ENCODE peak calls at places on chromosomes 5 and 9, in four cellular contexts. H, C, Q and B are unnamed samples.

GRCh38 chr5:18010053-18010452 is 375.8 kb downstream of the TAF11L14 start:
- DNase-seq in H (no peak), Q (no peak), C (no peak), B (no peak)

GRCh38 chr5:106171708-106172107 is 1499.0 kb downstream of the EFNA5 start:
- DNase-seq in H (no peak), Q (no peak), C (no peak), B (no peak)

GRCh38 chr9:88075966-88076285 is 62.3 kb downstream of the SPATA31C2 start:
- DNase-seq in Q (no peak), H (no peak), C (no peak), B (no peak)

GRCh38 chr5:151086905-151087360 is 6.1 kb upstream of the TNIP1 start:
- DNase-seq in C (no peak), Q (no peak), H (no peak), B (peak; percentile 54)

GRCh38 chr9:78695521-78695920 is 398.6 kb downstream of the PSAT1 start:
- DNase-seq in H (peak; percentile 37), Q (no peak), C (no peak), B (no peak)

GRCh38 chr9:71353723-71354122 is 232.3 kb upstream of the TRPM3 start:
- DNase-seq in H (no peak), C (no peak), Q (no peak), B (no peak)

GRCh38 chr5:58497956-58498942 is 7.0 kb downstream of the GAPT start:
- DNase-seq in C (no peak), H (peak; percentile 37), Q (no peak), B (no peak)

GRCh38 chr5:14806452-14806851 is 65.1 kb downstream of the ANKH start:
- DNase-seq in Q (peak; percentile 72), C (no peak), H (no peak), B (no peak)

GRCh38 chr5:158691576-158691975 is 408.1 kb downstream of the EBF1 start:
- DNase-seq in C (no peak), Q (no peak), H (no peak), B (no peak)

GRCh38 chr5:143551765-143552164 is 148.3 kb upstream of the NR3C1 start:
- DNase-seq in H (no peak), Q (no peak), C (no peak), B (no peak)

GRCh38 chr9:134590240-134591081 is 51.1 kb upstream of the COL5A1 start:
- DNase-seq in Q (no peak), C (peak; percentile 12), H (no peak), B (no peak)

GRCh38 chr9:121023064-121023463 is 27.0 kb downstream of the C5 start:
- DNase-seq in Q (no peak), H (peak; percentile 30), C (no peak), B (no peak)

GRCh38 chr9:111484564-111484878 is 338 bp upstream of the ECPAS start:
- DNase-seq in H (no peak), Q (no peak), C (no peak), B (no peak)

GRCh38 chr5:122972877-122973276 is 63.6 kb downstream of the PPIC start:
- DNase-seq in C (no peak), H (no peak), Q (no peak), B (no peak)

GRCh38 chr9:86341007-86341491 is 13.2 kb downstream of the TUT7 start:
- DNase-seq in C (no peak), H (no peak), Q (no peak), B (no peak)

GRCh38 chr5:102483736-102484135 is 15.1 kb downstream of the SLCO6A1 start:
- DNase-seq in Q (no peak), C (no peak), H (no peak), B (no peak)

GRCh38 chr5:31993182-31993961 is 180.7 kb downstream of the GOLPH3 start:
- DNase-seq in Q (no peak), H (no peak), C (no peak), B (no peak)

GRCh38 chr9:99445377-99445891 is 223.4 kb downstream of the SEC61B start:
- DNase-seq in Q (no peak), H (no peak), C (no peak), B (no peak)

GRCh38 chr5:126877011-126877410 is 100.1 kb downstream of the LMNB1 start:
- DNase-seq in H (no peak), C (no peak), Q (no peak), B (no peak)

GRCh38 chr9:16367605-16368424 is 502.7 kb downstream of the BNC2 start:
- DNase-seq in H (peak; percentile 17), Q (no peak), C (no peak), B (no peak)

GRCh38 chr5:43190755-43191603 is 1.0 kb upstream of the NIM1K start:
- DNase-seq in C (no peak), Q (no peak), H (no peak), B (no peak)

GRCh38 chr5:39760385-39761198 is 335.8 kb upstream of the DAB2 start:
- DNase-seq in H (no peak), C (peak; percentile 28), Q (no peak), B (no peak)

GRCh38 chr9:127053908-127054307 is 68.5 kb downstream of the ANGPTL2 start:
- DNase-seq in C (no peak), Q (no peak), H (no peak), B (no peak)

GRCh38 chr9:100602302-100602930 is 24.5 kb downstream of the CAVIN4 start:
- DNase-seq in Q (no peak), C (no peak), H (peak; percentile 60), B (no peak)

GRCh38 chr5:55897905-55898304 is 46.7 kb downstream of the IL31RA start:
- DNase-seq in C (peak; percentile 66), Q (no peak), H (no peak), B (no peak)

GRCh38 chr5:168291281-168291960 is at the start of gene WWC1:
- DNase-seq in Q (no peak), C (peak; percentile 84), H (peak; percentile 91), B (peak; percentile 80)

GRCh38 chr5:15446552-15446951 is 53.4 kb upstream of the FBXL7 start:
- DNase-seq in H (no peak), Q (no peak), C (no peak), B (no peak)

GRCh38 chr5:74141053-74141452 is 499.5 kb downstream of the ENC1 start:
- DNase-seq in C (no peak), H (no peak), Q (no peak), B (no peak)

GRCh38 chr5:72523960-72524582 is 16.9 kb upstream of the ZNF366 start:
- DNase-seq in Q (no peak), H (no peak), C (no peak), B (no peak)

GRCh38 chr9:137919095-137919465 is 41.5 kb downstream of the CACNA1B start:
- DNase-seq in Q (no peak), C (no peak), H (no peak), B (no peak)

GRCh38 chr9:85200726-85201402 is 531.3 kb downstream of the NTRK2 start:
- DNase-seq in C (peak; percentile 20), Q (no peak), H (no peak), B (no peak)

GRCh38 chr5:168174376-168174775 is 117.1 kb upstream of the WWC1 start:
- DNase-seq in C (no peak), Q (no peak), H (no peak), B (no peak)

GRCh38 chr5:6403416-6403815 is 25.1 kb upstream of the MED10 start:
- DNase-seq in Q (no peak), C (no peak), H (no peak), B (no peak)

GRCh38 chr5:6401410-6401809 is 23.1 kb upstream of the MED10 start:
- DNase-seq in H (no peak), C (no peak), Q (no peak), B (no peak)

GRCh38 chr5:6405591-6405990 is 27.2 kb upstream of the MED10 start:
- DNase-seq in H (no peak), C (no peak), Q (no peak), B (no peak)

GRCh38 chr5:6402939-6403338 is 24.6 kb upstream of the MED10 start:
- DNase-seq in Q (no peak), H (no peak), C (no peak), B (no peak)

GRCh38 chr5:6404129-6404528 is 25.8 kb upstream of the MED10 start:
- DNase-seq in C (no peak), H (no peak), Q (no peak), B (no peak)
- H3K27ac ChIP-seq in C (no peak overlapping the region), H (no peak overlapping the region), Q (no peak overlapping the region), B (no peak overlapping the region)

GRCh38 chr9:91138760-91139159 is 223.0 kb downstream of the AUH start:
- DNase-seq in Q (no peak), C (no peak), H (no peak), B (no peak)
- H3K27me3 ChIP-seq in Q (no peaks in the 10 kb centered on the region), C (no peaks in the 10 kb centered on the region), H (no peaks in the 10 kb centered on the region), B (no peaks in the 10 kb centered on the region)

DNA sequence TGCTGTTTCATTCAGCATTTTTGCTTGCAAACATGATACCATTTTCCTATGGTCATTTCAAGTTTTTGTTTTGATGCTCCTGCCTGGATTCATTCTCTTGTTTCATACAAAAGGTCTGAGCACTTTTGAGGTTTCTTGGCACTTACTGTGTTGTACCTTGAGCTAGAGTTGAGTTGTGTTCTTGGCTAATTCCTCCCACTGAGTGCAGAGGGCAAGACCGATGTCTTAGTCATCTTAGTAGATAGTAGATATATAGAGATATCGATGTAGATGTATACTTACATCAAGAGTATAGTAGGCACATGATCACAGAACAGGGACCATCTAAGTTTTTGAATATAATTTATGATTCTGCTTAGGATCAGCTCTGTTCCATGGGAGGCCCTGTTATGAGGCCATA is 366.6 kb downstream of the OSTF1 start:
- DNase-seq in Q (no peak), H (no peak), C (no peak), B (no peak)
- H3K27ac ChIP-seq in Q (peak overlapping the region; percentile 43), H (no peak overlapping the region), C (no peak overlapping the region), B (no peak overlapping the region)

GRCh38 chr9:68709291-68709970 is 4.4 kb downstream of the PIP5K1B start:
- DNase-seq in Q (no peak), C (no peak), H (no peak), B (no peak)

GRCh38 chr9:68708513-68708912 is 3.5 kb downstream of the PIP5K1B start:
- DNase-seq in Q (no peak), H (no peak), C (no peak), B (no peak)

GRCh38 chr9:68711281-68711680 is 6.2 kb downstream of the PIP5K1B start:
- DNase-seq in Q (no peak), H (no peak), C (no peak), B (no peak)

GRCh38 chr9:68708089-68708488 is 3.0 kb downstream of the PIP5K1B start:
- DNase-seq in Q (no peak), C (no peak), H (no peak), B (no peak)

DNA sequence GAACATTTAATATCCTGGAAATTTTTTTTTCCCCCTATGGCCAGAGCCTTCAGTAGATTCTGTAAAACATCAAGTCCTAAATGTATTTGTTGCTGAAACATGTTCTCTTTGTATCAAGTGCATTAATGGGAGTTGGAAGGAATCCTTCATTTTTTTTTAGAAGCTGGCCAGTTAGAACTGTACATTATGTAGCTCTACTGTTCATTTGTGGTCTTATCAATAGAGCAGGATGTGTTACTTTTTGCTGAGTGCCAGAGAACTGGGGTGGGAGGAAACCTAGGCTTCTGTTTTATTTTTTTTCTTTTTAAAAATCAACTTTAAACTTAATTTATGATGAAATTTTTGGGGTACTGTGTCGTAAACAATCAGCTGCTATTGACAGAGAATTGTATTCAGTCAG is 5.0 kb downstream of the PIP5K1B start:
- DNase-seq in Q (no peak), C (no peak), H (no peak), B (no peak)
- H3K27me3 ChIP-seq in Q (no peaks in the 10 kb centered on the region), C (peaks cover 5% of the 10 kb centered on the region), H (peaks cover 7% of the 10 kb centered on the region), B (peaks cover 31% of the 10 kb centered on the region)